ENCODE peak calls at places on chromosomes 6 and 20, in four cellular contexts. W is H1, M is HepG2, U is GM12878. Q is an unnamed sample.

GRCh38 chr20:53763707-53764415 is 170.2 kb upstream of the ZNF217 start:
- DNase-seq in W (peak), M (peak), U (no peak), Q (no peak)

GRCh38 chr20:64103871-64104666 is 3.3 kb downstream of the NPBWR2 start:
- DNase-seq in W (no peak), M (no peak), U (no peak), Q (no peak)

GRCh38 chr6:18022398-18023231 is 35.2 kb upstream of the KIF13A start:
- DNase-seq in W (peak), M (no peak), U (no peak), Q (no peak)

GRCh38 chr6:24910331-24910849 is 25.4 kb downstream of the RIPOR2 start:
- DNase-seq in W (no peak), M (no peak), U (no peak), Q (peak)

GRCh38 chr6:16089232-16089843 is 39.5 kb upstream of the MYLIP start:
- DNase-seq in W (no peak), M (no peak), U (no peak), Q (no peak)

GRCh38 chr6:111727798-111728197 is 122.1 kb upstream of the TRAF3IP2 start:
- DNase-seq in W (no peak), M (no peak), U (no peak), Q (peak)

GRCh38 chr6:105192707-105193465 is 13.1 kb upstream of the POPDC3 start:
- DNase-seq in W (no peak), M (no peak), U (no peak), Q (no peak)

GRCh38 chr6:133855599-133855972 is 33.3 kb upstream of the TCF21 start:
- DNase-seq in W (no peak), M (no peak), U (no peak), Q (no peak)

GRCh38 chr20:10568032-10568431 is 105.8 kb downstream of the JAG1 start:
- DNase-seq in W (no peak), M (peak), U (no peak), Q (no peak)

GRCh38 chr20:25544316-25544715 is 41.0 kb downstream of the NINL start:
- DNase-seq in W (no peak), M (no peak), U (no peak), Q (no peak)

GRCh38 chr6:129105035-129105434 is 222.1 kb downstream of the LAMA2 start:
- DNase-seq in W (no peak), M (no peak), U (no peak), Q (no peak)

GRCh38 chr6:158002951-158003853 is 21.5 kb downstream of the SYNJ2 start:
- DNase-seq in W (no peak), M (no peak), U (no peak), Q (no peak)

GRCh38 chr6:150568560-150568959 is 31.1 kb upstream of the PLEKHG1 start:
- DNase-seq in W (no peak), M (peak), U (no peak), Q (no peak)

GRCh38 chr6:150567360-150567759 is 32.3 kb upstream of the PLEKHG1 start:
- DNase-seq in W (no peak), M (peak), U (no peak), Q (no peak)

GRCh38 chr6:150565945-150566344 is 33.7 kb upstream of the PLEKHG1 start:
- DNase-seq in W (no peak), M (no peak), U (no peak), Q (no peak)

GRCh38 chr6:150566486-150566885 is 33.2 kb upstream of the PLEKHG1 start:
- DNase-seq in W (no peak), M (no peak), U (no peak), Q (no peak)

DNA sequence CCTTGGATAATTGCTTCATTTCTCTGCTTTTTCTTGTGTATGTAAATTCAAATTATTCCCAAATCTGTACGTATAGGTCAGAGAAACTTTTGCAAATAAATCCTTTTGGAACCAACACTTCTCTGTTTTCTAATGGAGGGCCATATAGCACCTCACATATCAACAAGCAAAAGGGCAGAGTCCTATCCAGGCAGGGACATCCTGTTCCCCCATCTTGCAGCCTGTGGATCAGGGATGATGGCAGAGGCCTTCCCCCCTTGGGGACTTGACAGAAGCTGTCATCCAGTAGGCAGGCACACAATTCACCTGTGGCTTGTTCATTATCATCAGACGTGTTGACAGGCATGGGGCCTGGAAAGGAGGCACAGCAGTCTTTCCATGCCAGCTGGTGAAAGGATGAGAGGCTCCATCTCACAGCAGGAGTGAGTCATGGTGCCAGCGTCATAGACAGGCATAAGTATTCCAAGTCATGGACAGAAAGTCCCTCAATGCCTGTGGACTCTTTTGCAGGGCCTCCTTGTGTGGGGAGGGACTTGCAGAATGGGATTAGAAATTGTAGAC is 31.8 kb upstream of the PLEKHG1 start:
- DNase-seq in W (no peak), M (no peak), U (no peak), Q (no peak)
- TF ChIP-seq TCF12 in W (no peak), M (no peak), U (no peak), Q (no peak)

GRCh38 chr6:154555075-154555677 is 44.7 kb upstream of the CNKSR3 start:
- DNase-seq in W (no peak), M (no peak), U (no peak), Q (peak)

GRCh38 chr6:154543638-154544037 is 33.2 kb upstream of the CNKSR3 start:
- DNase-seq in W (no peak), M (no peak), U (no peak), Q (no peak)

GRCh38 chr6:154548130-154548830 is 37.8 kb upstream of the CNKSR3 start:
- DNase-seq in W (no peak), M (no peak), U (no peak), Q (peak)

GRCh38 chr6:154550778-154551177 is 40.3 kb upstream of the CNKSR3 start:
- DNase-seq in W (no peak), M (no peak), U (no peak), Q (no peak)

DNA sequence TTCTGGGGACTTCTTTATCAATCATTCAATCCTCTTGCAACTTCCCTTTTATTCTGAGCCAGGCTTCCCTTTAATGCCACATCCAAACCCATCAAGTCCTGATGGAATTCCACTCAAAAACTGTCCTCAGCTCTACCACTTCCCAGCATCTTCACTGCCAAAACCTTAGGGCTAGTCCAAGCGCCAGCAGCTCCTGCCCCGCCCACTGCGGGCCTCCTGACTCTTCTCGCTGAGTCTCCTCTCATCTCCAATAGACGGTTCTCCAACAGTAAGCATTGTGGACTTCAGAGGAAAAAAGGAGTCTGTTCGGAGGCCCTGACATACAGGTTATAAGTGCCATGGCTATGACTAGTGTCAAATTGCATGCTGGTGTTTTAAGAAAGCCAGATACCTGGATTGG is 38.7 kb upstream of the CNKSR3 start:
- DNase-seq in W (no peak), M (no peak), U (no peak), Q (no peak)
- TF ChIP-seq TCF12 in W (no peak), M (no peak), U (no peak), Q (no peak)

GRCh38 chr6:152117156-152118129 is 310.0 kb downstream of the ESR1 start:
- DNase-seq in W (no peak), M (no peak), U (no peak), Q (no peak)
- TF ChIP-seq TCF12 in W (no peak), M (no peak), U (no peak), Q (no peak)

DNA sequence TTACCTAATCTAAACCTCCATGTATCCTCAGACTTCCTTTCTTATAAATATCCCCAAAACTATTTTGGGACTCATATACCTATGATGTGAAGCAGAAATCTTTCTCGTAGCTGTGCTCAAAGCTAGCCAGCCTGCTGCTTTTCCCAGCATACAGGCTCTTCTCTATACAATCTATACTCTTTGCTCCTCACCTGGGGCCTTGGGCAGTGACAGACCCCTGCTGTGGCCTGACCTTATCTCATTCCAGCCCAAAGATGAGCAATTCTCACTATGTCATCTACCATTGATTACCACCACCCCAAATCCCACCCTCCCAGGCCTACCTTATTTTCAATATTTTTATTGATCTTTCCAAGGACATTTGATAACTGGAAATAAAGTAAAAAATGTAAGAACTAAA is 83.2 kb upstream of the FBXL4 start:
- DNase-seq in W (no peak), M (no peak), U (no peak), Q (no peak)
- TF ChIP-seq TCF12 in W (no peak), M (no peak), U (no peak), Q (no peak)

GRCh38 chr20:60400567-60400966 is 442.3 kb downstream of the CDH26 start:
- DNase-seq in W (no peak), M (no peak), U (no peak), Q (no peak)

GRCh38 chr20:60395993-60396392 is 437.8 kb downstream of the CDH26 start:
- DNase-seq in W (no peak), M (no peak), U (no peak), Q (peak)
- TF ChIP-seq TCF12 in W (no peak), M (no peak), U (no peak), Q (no peak)

Q was measured in SK-N-SH.